ENCODE peak calls at places on chromosomes 7 and 10, in ten cellular contexts. One of them, this sample, is unnamed.

GRCh38 chr7:80124870-80125269 is 9.8 kb upstream of the GNAI1 start:
- DNase-seq in suprapubic skin: no peak
- DNase-seq in MM.1S: no peak
- DNase-seq in ovary: no peak
- DNase-seq in psoas muscle: no peak
- DNase-seq in right cardiac atrium: no peak
- DNase-seq in HepG2: no peak
- DNase-seq in kidney: no peak
- DNase-seq in mesendoderm: no peak
- DNase-seq in neural progenitor cell: no peak
- DNase-seq in this sample: no peak

GRCh38 chr7:45495618-45496017 is 78.5 kb upstream of the ADCY1 start:
- DNase-seq in kidney: no peak
- DNase-seq in psoas muscle: no peak
- DNase-seq in MM.1S: no peak
- DNase-seq in ovary: no peak
- DNase-seq in suprapubic skin: no peak
- DNase-seq in right cardiac atrium: no peak
- DNase-seq in mesendoderm: no peak
- DNase-seq in neural progenitor cell: no peak
- DNase-seq in HepG2: no peak
- DNase-seq in this sample: no peak

GRCh38 chr7:103076767-103077166 is 1.8 kb downstream of the ARMC10 start:
- DNase-seq in suprapubic skin: no peak
- DNase-seq in neural progenitor cell: no peak
- DNase-seq in kidney: no peak
- DNase-seq in MM.1S: no peak
- DNase-seq in HepG2: no peak
- DNase-seq in mesendoderm: no peak
- DNase-seq in psoas muscle: peak; percentile 30
- DNase-seq in ovary: no peak
- DNase-seq in right cardiac atrium: no peak
- DNase-seq in this sample: no peak

GRCh38 chr7:140269004-140269638 is 92.3 kb upstream of the KDM7A start:
- DNase-seq in mesendoderm: no peak
- DNase-seq in neural progenitor cell: no peak
- DNase-seq in suprapubic skin: no peak
- DNase-seq in MM.1S: no peak
- DNase-seq in kidney: no peak
- DNase-seq in right cardiac atrium: no peak
- DNase-seq in ovary: no peak
- DNase-seq in HepG2: no peak
- DNase-seq in psoas muscle: no peak
- DNase-seq in this sample: no peak

GRCh38 chr10:6225263-6225814 is 22.6 kb downstream of the PFKFB3 start:
- DNase-seq in MM.1S: no peak
- DNase-seq in ovary: no peak
- DNase-seq in neural progenitor cell: no peak
- DNase-seq in psoas muscle: no peak
- DNase-seq in HepG2: no peak
- DNase-seq in kidney: peak; percentile 65
- DNase-seq in suprapubic skin: no peak
- DNase-seq in mesendoderm: no peak
- DNase-seq in right cardiac atrium: no peak
- DNase-seq in this sample: no peak

GRCh38 chr7:93150200-93150835 is 2.1 kb upstream of the SAMD9L start:
- DNase-seq in neural progenitor cell: no peak
- DNase-seq in suprapubic skin: no peak
- DNase-seq in mesendoderm: no peak
- DNase-seq in psoas muscle: no peak
- DNase-seq in MM.1S: no peak
- DNase-seq in kidney: no peak
- DNase-seq in ovary: no peak
- DNase-seq in HepG2: no peak
- DNase-seq in right cardiac atrium: no peak
- DNase-seq in this sample: no peak

GRCh38 chr7:90645784-90646183 is 49.7 kb downstream of the CDK14 start:
- DNase-seq in mesendoderm: peak; percentile 25
- DNase-seq in suprapubic skin: no peak
- DNase-seq in HepG2: no peak
- DNase-seq in ovary: no peak
- DNase-seq in kidney: no peak
- DNase-seq in psoas muscle: no peak
- DNase-seq in neural progenitor cell: peak; percentile 77
- DNase-seq in MM.1S: no peak
- DNase-seq in right cardiac atrium: no peak
- DNase-seq in this sample: no peak

GRCh38 chr10:60031664-60032063 is 125.3 kb upstream of the CCDC6 start:
- DNase-seq in psoas muscle: no peak
- DNase-seq in right cardiac atrium: no peak
- DNase-seq in suprapubic skin: no peak
- DNase-seq in kidney: no peak
- DNase-seq in mesendoderm: peak; percentile 23
- DNase-seq in HepG2: no peak
- DNase-seq in ovary: no peak
- DNase-seq in neural progenitor cell: no peak
- DNase-seq in MM.1S: peak; percentile 25
- DNase-seq in this sample: no peak

GRCh38 chr7:47540387-47541093 is 41.4 kb downstream of the TNS3 start:
- DNase-seq in right cardiac atrium: no peak
- DNase-seq in neural progenitor cell: no peak
- DNase-seq in kidney: peak; percentile 15
- DNase-seq in HepG2: peak; percentile 66
- DNase-seq in mesendoderm: no peak
- DNase-seq in suprapubic skin: no peak
- DNase-seq in MM.1S: no peak
- DNase-seq in ovary: no peak
- DNase-seq in psoas muscle: no peak
- DNase-seq in this sample: no peak

GRCh38 chr7:152619027-152619739 is 56.8 kb downstream of the XRCC2 start:
- DNase-seq in MM.1S: no peak
- DNase-seq in kidney: no peak
- DNase-seq in HepG2: no peak
- DNase-seq in psoas muscle: no peak
- DNase-seq in ovary: no peak
- DNase-seq in right cardiac atrium: no peak
- DNase-seq in mesendoderm: no peak
- DNase-seq in suprapubic skin: no peak
- DNase-seq in neural progenitor cell: no peak
- DNase-seq in this sample: no peak

GRCh38 chr10:106384541-106384940 is 780.0 kb downstream of the SORCS1 start:
- DNase-seq in ovary: no peak
- DNase-seq in neural progenitor cell: no peak
- DNase-seq in suprapubic skin: no peak
- DNase-seq in right cardiac atrium: no peak
- DNase-seq in kidney: no peak
- DNase-seq in psoas muscle: no peak
- DNase-seq in HepG2: no peak
- DNase-seq in MM.1S: no peak
- DNase-seq in mesendoderm: no peak
- DNase-seq in this sample: no peak

GRCh38 chr7:130008941-130009847 is 42.0 kb downstream of the ZC3HC1 start:
- DNase-seq in neural progenitor cell: no peak
- DNase-seq in psoas muscle: peak; percentile 17
- DNase-seq in right cardiac atrium: no peak
- DNase-seq in HepG2: peak; percentile 74
- DNase-seq in MM.1S: no peak
- DNase-seq in ovary: peak; percentile 19
- DNase-seq in kidney: peak; percentile 94
- DNase-seq in mesendoderm: peak; percentile 13
- DNase-seq in suprapubic skin: peak; percentile 74
- DNase-seq in this sample: no peak

GRCh38 chr7:3267928-3268690 is 32.9 kb upstream of the SDK1 start:
- DNase-seq in kidney: no peak
- DNase-seq in HepG2: no peak
- DNase-seq in neural progenitor cell: no peak
- DNase-seq in psoas muscle: no peak
- DNase-seq in ovary: no peak
- DNase-seq in suprapubic skin: no peak
- DNase-seq in mesendoderm: no peak
- DNase-seq in MM.1S: no peak
- DNase-seq in right cardiac atrium: no peak
- DNase-seq in this sample: no peak

GRCh38 chr7:140618291-140618690 is 22.3 kb downstream of the DENND2A start:
- DNase-seq in psoas muscle: no peak
- DNase-seq in right cardiac atrium: no peak
- DNase-seq in mesendoderm: no peak
- DNase-seq in suprapubic skin: no peak
- DNase-seq in kidney: no peak
- DNase-seq in ovary: no peak
- DNase-seq in HepG2: no peak
- DNase-seq in MM.1S: no peak
- DNase-seq in neural progenitor cell: no peak
- DNase-seq in this sample: no peak

GRCh38 chr7:96658011-96658391 is 51.6 kb downstream of the SEM1 start:
- DNase-seq in psoas muscle: no peak
- DNase-seq in right cardiac atrium: no peak
- DNase-seq in MM.1S: no peak
- DNase-seq in HepG2: no peak
- DNase-seq in mesendoderm: no peak
- DNase-seq in ovary: no peak
- DNase-seq in neural progenitor cell: no peak
- DNase-seq in kidney: no peak
- DNase-seq in suprapubic skin: no peak
- DNase-seq in this sample: no peak

GRCh38 chr10:3893904-3894563 is 109.0 kb upstream of the KLF6 start:
- DNase-seq in MM.1S: no peak
- DNase-seq in HepG2: no peak
- DNase-seq in suprapubic skin: no peak
- DNase-seq in psoas muscle: no peak
- DNase-seq in ovary: no peak
- DNase-seq in right cardiac atrium: no peak
- DNase-seq in mesendoderm: peak; percentile 60
- DNase-seq in kidney: no peak
- DNase-seq in neural progenitor cell: no peak
- DNase-seq in this sample: no peak
- H3K27ac ChIP-seq in MM.1S: no peak overlapping the region
- H3K27ac ChIP-seq in HepG2: no peak overlapping the region
- H3K27ac ChIP-seq in suprapubic skin: no peak overlapping the region
- H3K27ac ChIP-seq in psoas muscle: no peak overlapping the region
- H3K27ac ChIP-seq in ovary: no peak overlapping the region
- H3K27ac ChIP-seq in right cardiac atrium: no peak overlapping the region
- H3K27ac ChIP-seq in mesendoderm: no peak overlapping the region
- H3K27ac ChIP-seq in kidney: no peak overlapping the region
- H3K27ac ChIP-seq in neural progenitor cell: no peak overlapping the region
- H3K27ac ChIP-seq in this sample: no peak overlapping the region

GRCh38 chr10:113614304-113614703 is 49.5 kb downstream of the NRAP start:
- DNase-seq in HepG2: no peak
- DNase-seq in MM.1S: no peak
- DNase-seq in neural progenitor cell: no peak
- DNase-seq in psoas muscle: no peak
- DNase-seq in suprapubic skin: no peak
- DNase-seq in right cardiac atrium: no peak
- DNase-seq in ovary: no peak
- DNase-seq in kidney: no peak
- DNase-seq in mesendoderm: no peak
- DNase-seq in this sample: no peak

GRCh38 chr10:113617086-113617485 is 46.8 kb downstream of the NRAP start:
- DNase-seq in mesendoderm: no peak
- DNase-seq in ovary: no peak
- DNase-seq in right cardiac atrium: no peak
- DNase-seq in suprapubic skin: no peak
- DNase-seq in kidney: no peak
- DNase-seq in psoas muscle: no peak
- DNase-seq in HepG2: no peak
- DNase-seq in neural progenitor cell: peak; percentile 31
- DNase-seq in MM.1S: no peak
- DNase-seq in this sample: no peak

GRCh38 chr10:113618338-113618737 is 45.5 kb downstream of the NRAP start:
- DNase-seq in psoas muscle: peak; percentile 37
- DNase-seq in mesendoderm: no peak
- DNase-seq in kidney: no peak
- DNase-seq in right cardiac atrium: no peak
- DNase-seq in ovary: no peak
- DNase-seq in HepG2: no peak
- DNase-seq in MM.1S: no peak
- DNase-seq in neural progenitor cell: no peak
- DNase-seq in suprapubic skin: no peak
- DNase-seq in this sample: no peak

GRCh38 chr10:113619401-113619800 is 44.4 kb downstream of the NRAP start:
- DNase-seq in ovary: no peak
- DNase-seq in right cardiac atrium: no peak
- DNase-seq in mesendoderm: no peak
- DNase-seq in suprapubic skin: no peak
- DNase-seq in neural progenitor cell: no peak
- DNase-seq in HepG2: no peak
- DNase-seq in kidney: no peak
- DNase-seq in MM.1S: no peak
- DNase-seq in psoas muscle: no peak
- DNase-seq in this sample: no peak

GRCh38 chr10:113616244-113617074 is 47.4 kb downstream of the NRAP start:
- DNase-seq in psoas muscle: no peak
- DNase-seq in right cardiac atrium: no peak
- DNase-seq in neural progenitor cell: peak; percentile 64
- DNase-seq in ovary: no peak
- DNase-seq in MM.1S: no peak
- DNase-seq in HepG2: peak; percentile 6
- DNase-seq in suprapubic skin: no peak
- DNase-seq in kidney: no peak
- DNase-seq in mesendoderm: peak; percentile 57
- DNase-seq in this sample: no peak
- H3K4me1 ChIP-seq in psoas muscle: peaks cover 46% of the 10 kb centered on the region
- H3K4me1 ChIP-seq in right cardiac atrium: peaks cover 9% of the 10 kb centered on the region
- H3K4me1 ChIP-seq in neural progenitor cell: peaks cover 53% of the 10 kb centered on the region
- H3K4me1 ChIP-seq in ovary: no peaks in the 10 kb centered on the region
- H3K4me1 ChIP-seq in MM.1S: no peaks in the 10 kb centered on the region
- H3K4me1 ChIP-seq in HepG2: no peaks in the 10 kb centered on the region
- H3K4me1 ChIP-seq in suprapubic skin: no peaks in the 10 kb centered on the region
- H3K4me1 ChIP-seq in kidney: no peaks in the 10 kb centered on the region
- H3K4me1 ChIP-seq in mesendoderm: peaks cover 1% of the 10 kb centered on the region
- H3K4me1 ChIP-seq in this sample: peaks cover 9% of the 10 kb centered on the region

GRCh38 chr10:69456880-69457693 is 5.8 kb downstream of the TSPAN15 start:
- DNase-seq in neural progenitor cell: no peak
- DNase-seq in HepG2: no peak
- DNase-seq in kidney: no peak
- DNase-seq in suprapubic skin: peak; percentile 29
- DNase-seq in mesendoderm: no peak
- DNase-seq in ovary: no peak
- DNase-seq in psoas muscle: no peak
- DNase-seq in MM.1S: no peak
- DNase-seq in right cardiac atrium: no peak
- DNase-seq in this sample: no peak
- H3K27ac ChIP-seq in neural progenitor cell: no peak overlapping the region
- H3K27ac ChIP-seq in HepG2: no peak overlapping the region
- H3K27ac ChIP-seq in kidney: no peak overlapping the region
- H3K27ac ChIP-seq in suprapubic skin: no peak overlapping the region
- H3K27ac ChIP-seq in mesendoderm: no peak overlapping the region
- H3K27ac ChIP-seq in ovary: no peak overlapping the region
- H3K27ac ChIP-seq in psoas muscle: peak overlapping the region; percentile 91
- H3K27ac ChIP-seq in MM.1S: no peak overlapping the region
- H3K27ac ChIP-seq in right cardiac atrium: no peak overlapping the region
- H3K27ac ChIP-seq in this sample: no peak overlapping the region

DNA sequence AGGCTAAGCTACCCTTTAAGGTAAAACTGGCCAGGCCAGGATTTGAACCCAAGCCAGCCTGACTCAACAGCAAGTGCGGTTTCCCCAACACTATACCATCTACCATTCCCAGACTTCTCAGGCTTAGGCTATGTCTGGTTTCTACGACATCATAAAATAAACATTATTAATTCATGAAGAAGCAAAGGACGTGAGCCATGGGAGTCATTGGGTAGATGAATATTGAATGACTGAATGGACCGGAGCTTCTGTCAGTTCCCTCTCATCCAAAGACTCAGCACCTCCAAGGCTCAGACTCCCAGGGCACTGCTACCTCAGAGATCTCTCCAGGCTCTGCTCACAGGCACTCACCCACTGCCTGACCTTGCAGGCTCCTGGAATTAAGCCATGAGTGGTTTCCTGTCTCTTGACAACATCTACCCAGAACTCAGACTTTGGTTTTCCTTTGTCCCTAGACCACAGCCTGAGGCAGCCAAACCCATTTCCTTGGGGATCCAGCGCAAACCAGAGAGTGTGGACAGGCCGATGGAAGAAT is 64.6 kb upstream of the STEAP1B start:
- DNase-seq in ovary: no peak
- DNase-seq in MM.1S: peak; percentile 23
- DNase-seq in psoas muscle: peak; percentile 31
- DNase-seq in right cardiac atrium: peak; percentile 68
- DNase-seq in HepG2: no peak
- DNase-seq in mesendoderm: no peak
- DNase-seq in neural progenitor cell: no peak
- DNase-seq in suprapubic skin: no peak
- DNase-seq in kidney: no peak
- DNase-seq in this sample: peak; percentile 64
- H3K4me1 ChIP-seq in ovary: peaks cover 8% of the 10 kb centered on the region
- H3K4me1 ChIP-seq in MM.1S: peaks cover 51% of the 10 kb centered on the region
- H3K4me1 ChIP-seq in psoas muscle: peaks cover 41% of the 10 kb centered on the region
- H3K4me1 ChIP-seq in right cardiac atrium: peaks cover 18% of the 10 kb centered on the region
- H3K4me1 ChIP-seq in HepG2: peaks cover 8% of the 10 kb centered on the region
- H3K4me1 ChIP-seq in mesendoderm: peaks cover 10% of the 10 kb centered on the region
- H3K4me1 ChIP-seq in neural progenitor cell: peaks cover 20% of the 10 kb centered on the region
- H3K4me1 ChIP-seq in suprapubic skin: peaks cover 56% of the 10 kb centered on the region
- H3K4me1 ChIP-seq in kidney: peaks cover 36% of the 10 kb centered on the region
- H3K4me1 ChIP-seq in this sample: peaks cover 57% of the 10 kb centered on the region

This sample was measured in right atrium auricular region.